ENCODE peak calls at places on chromosomes 4 and X, in four cellular contexts. One of them, this sample, is unnamed.

GRCh38 chr4:139858436-139859225 is 193.0 kb downstream of the MGST2 start:
- DNase-seq in fibroblast of lung: no peak
- DNase-seq in PC-3: no peak
- DNase-seq in IMR-90: no peak
- DNase-seq in this sample: no peak

GRCh38 chr4:148068065-148068911 is 336.4 kb downstream of the ARHGAP10 start:
- DNase-seq in IMR-90: no peak
- DNase-seq in PC-3: no peak
- DNase-seq in fibroblast of lung: no peak
- DNase-seq in this sample: no peak

GRCh38 chrX:152733261-152733975 is at the start of the genes CSAG1 and MAGEA12:
- DNase-seq in fibroblast of lung: no peak
- DNase-seq in PC-3: no peak
- DNase-seq in IMR-90: no peak
- DNase-seq in this sample: no peak

GRCh38 chrX:38052096-38052495 is 45.7 kb downstream of the SYTL5 start:
- DNase-seq in PC-3: peak; percentile 84
- DNase-seq in fibroblast of lung: peak; percentile 90
- DNase-seq in IMR-90: peak; percentile 92
- DNase-seq in this sample: no peak

GRCh38 chr4:134365852-134366251 is 164.3 kb upstream of the PABPC4L start:
- DNase-seq in fibroblast of lung: no peak
- DNase-seq in IMR-90: peak; percentile 10
- DNase-seq in PC-3: peak; percentile 19
- DNase-seq in this sample: no peak

GRCh38 chrX:23745786-23746185 is 2.7 kb upstream of the ACOT9 start:
- DNase-seq in fibroblast of lung: no peak
- DNase-seq in PC-3: no peak
- DNase-seq in IMR-90: no peak
- DNase-seq in this sample: no peak

GRCh38 chrX:65596270-65596669 is 61.7 kb upstream of the LAS1L start:
- DNase-seq in fibroblast of lung: peak; percentile 57
- DNase-seq in IMR-90: peak; percentile 49
- DNase-seq in PC-3: peak; percentile 28
- DNase-seq in this sample: no peak

GRCh38 chr4:84050014-84050413 is 449.1 kb downstream of the NKX6-1 start:
- DNase-seq in IMR-90: no peak
- DNase-seq in fibroblast of lung: no peak
- DNase-seq in PC-3: peak; percentile 5
- DNase-seq in this sample: no peak

GRCh38 chrX:43481601-43482000 is 174.5 kb upstream of the MAOA start:
- DNase-seq in fibroblast of lung: no peak
- DNase-seq in IMR-90: no peak
- DNase-seq in PC-3: no peak
- DNase-seq in this sample: no peak

GRCh38 chr4:122710434-122711308 is 21.8 kb upstream of the BBS12 start:
- DNase-seq in IMR-90: peak; percentile 44
- DNase-seq in fibroblast of lung: peak; percentile 27
- DNase-seq in PC-3: peak; percentile 67
- DNase-seq in this sample: no peak

GRCh38 chrX:147899715-147900114 is 12.0 kb upstream of the FMR1 start:
- DNase-seq in fibroblast of lung: no peak
- DNase-seq in PC-3: no peak
- DNase-seq in IMR-90: no peak
- DNase-seq in this sample: no peak

GRCh38 chrX:128019218-128019617 is 33.0 kb downstream of the ACTRT1 start:
- DNase-seq in PC-3: no peak
- DNase-seq in fibroblast of lung: no peak
- DNase-seq in IMR-90: no peak
- DNase-seq in this sample: no peak

GRCh38 chrX:136210243-136210642 is 41.0 kb downstream of the MAP7D3 start:
- DNase-seq in fibroblast of lung: no peak
- DNase-seq in PC-3: no peak
- DNase-seq in IMR-90: no peak
- DNase-seq in this sample: peak; percentile 72

GRCh38 chr4:171203425-171203824 is 609.8 kb upstream of the GALNTL6 start:
- DNase-seq in PC-3: peak; percentile 47
- DNase-seq in fibroblast of lung: no peak
- DNase-seq in IMR-90: no peak
- DNase-seq in this sample: no peak

GRCh38 chrX:132533409-132533808 is 44.6 kb upstream of the MBNL3 start:
- DNase-seq in PC-3: no peak
- DNase-seq in fibroblast of lung: no peak
- DNase-seq in IMR-90: no peak
- DNase-seq in this sample: no peak

GRCh38 chr4:107044170-107044569 is 8.1 kb upstream of the DKK2 start:
- DNase-seq in IMR-90: no peak
- DNase-seq in fibroblast of lung: no peak
- DNase-seq in PC-3: peak; percentile 28
- DNase-seq in this sample: peak; percentile 54

GRCh38 chrX:1592128-1592862 is 891 bp downstream of the AKAP17A start:
- DNase-seq in PC-3: peak; percentile 19
- DNase-seq in fibroblast of lung: peak; percentile 12
- DNase-seq in IMR-90: peak; percentile 5
- DNase-seq in this sample: peak; percentile 67

GRCh38 chrX:43971966-43972961 is 926 bp downstream of the NDP start:
- DNase-seq in fibroblast of lung: peak; percentile 44
- DNase-seq in IMR-90: peak; percentile 39
- DNase-seq in PC-3: peak; percentile 59
- DNase-seq in this sample: no peak

GRCh38 chr4:106201373-106201772 is 114.6 kb downstream of the TBCK start:
- DNase-seq in IMR-90: peak; percentile 12
- DNase-seq in PC-3: peak; percentile 33
- DNase-seq in fibroblast of lung: peak; percentile 53
- DNase-seq in this sample: peak; percentile 67

GRCh38 chr4:54082168-54082567 is 17.8 kb upstream of the CHIC2 start:
- DNase-seq in fibroblast of lung: peak; percentile 99
- DNase-seq in PC-3: peak; percentile 100
- DNase-seq in IMR-90: peak; percentile 100
- DNase-seq in this sample: no peak

GRCh38 chr4:105399535-105400161 is 74.2 kb downstream of the PPA2 start:
- DNase-seq in PC-3: peak; percentile 78
- DNase-seq in fibroblast of lung: peak; percentile 91
- DNase-seq in IMR-90: peak; percentile 91
- DNase-seq in this sample: no peak

GRCh38 chr4:154254999-154255398 is 236.6 kb downstream of the DCHS2 start:
- DNase-seq in fibroblast of lung: no peak
- DNase-seq in IMR-90: no peak
- DNase-seq in PC-3: no peak
- DNase-seq in this sample: peak; percentile 51

GRCh38 chr4:169723207-169723606 is 34.5 kb downstream of the HPF1 start:
- DNase-seq in fibroblast of lung: peak; percentile 40
- DNase-seq in PC-3: peak; percentile 31
- DNase-seq in IMR-90: no peak
- DNase-seq in this sample: peak; percentile 72

GRCh38 chrX:23389196-23389792 is 54.6 kb downstream of the PTCHD1 start:
- DNase-seq in IMR-90: no peak
- DNase-seq in fibroblast of lung: no peak
- DNase-seq in PC-3: no peak
- DNase-seq in this sample: no peak

GRCh38 chr4:76208005-76208765 is 5.4 kb downstream of the SCARB2 start:
- DNase-seq in PC-3: peak; percentile 72
- DNase-seq in fibroblast of lung: peak; percentile 94
- DNase-seq in IMR-90: peak; percentile 94
- DNase-seq in this sample: no peak

GRCh38 chr4:19776021-19776459 is 475.7 kb upstream of the SLIT2 start:
- DNase-seq in fibroblast of lung: peak; percentile 53
- DNase-seq in PC-3: peak; percentile 96
- DNase-seq in IMR-90: peak; percentile 81
- DNase-seq in this sample: no peak

GRCh38 chr4:80382090-80382832 is 46.7 kb downstream of the CFAP299 start:
- DNase-seq in PC-3: no peak
- DNase-seq in IMR-90: no peak
- DNase-seq in fibroblast of lung: no peak
- DNase-seq in this sample: no peak

GRCh38 chrX:148784859-148785655 is 284.6 kb downstream of the AFF2 start:
- DNase-seq in fibroblast of lung: no peak
- DNase-seq in IMR-90: no peak
- DNase-seq in PC-3: no peak
- DNase-seq in this sample: peak; percentile 71

GRCh38 chr4:54661686-54662085 is 3.9 kb downstream of the KIT start:
- DNase-seq in fibroblast of lung: peak; percentile 50
- DNase-seq in PC-3: peak; percentile 79
- DNase-seq in IMR-90: peak; percentile 92
- DNase-seq in this sample: no peak

GRCh38 chr4:110172972-110173371 is 25.4 kb downstream of the ELOVL6 start:
- DNase-seq in IMR-90: no peak
- DNase-seq in PC-3: peak; percentile 45
- DNase-seq in fibroblast of lung: no peak
- DNase-seq in this sample: no peak

GRCh38 chr4:42104521-42104920 is 47.9 kb downstream of the BEND4 start:
- DNase-seq in fibroblast of lung: peak; percentile 51
- DNase-seq in PC-3: peak; percentile 27
- DNase-seq in IMR-90: peak; percentile 70
- DNase-seq in this sample: no peak

GRCh38 chr4:112973897-112974296 is 75.6 kb upstream of the ANK2 start:
- DNase-seq in fibroblast of lung: no peak
- DNase-seq in IMR-90: no peak
- DNase-seq in PC-3: no peak
- DNase-seq in this sample: no peak

GRCh38 chr4:21195682-21196081 is 495.4 kb downstream of the PACRGL start:
- DNase-seq in PC-3: no peak
- DNase-seq in fibroblast of lung: no peak
- DNase-seq in IMR-90: no peak
- DNase-seq in this sample: no peak

GRCh38 chrX:68048774-68049173 is 384.5 kb downstream of the OPHN1 start:
- DNase-seq in IMR-90: no peak
- DNase-seq in PC-3: no peak
- DNase-seq in fibroblast of lung: no peak
- DNase-seq in this sample: no peak

DNA sequence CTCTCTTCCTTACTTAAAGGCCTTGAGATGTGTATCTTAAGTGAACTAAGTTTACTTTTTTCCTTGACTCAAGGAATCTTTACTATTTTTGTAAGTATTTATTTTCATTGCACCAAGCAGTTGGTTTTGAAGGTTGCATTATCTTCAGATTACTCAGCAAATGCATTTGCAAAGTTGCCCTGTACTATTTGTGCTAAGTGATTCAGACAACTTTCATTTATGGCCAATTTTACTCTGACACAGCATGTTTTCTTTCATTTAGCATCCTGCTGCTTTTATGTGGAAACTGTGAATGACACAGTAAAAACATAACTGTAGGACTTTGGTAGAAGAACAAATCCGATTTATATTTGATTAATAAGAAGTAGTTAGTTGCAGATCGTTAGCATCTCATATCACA is 191.0 kb downstream of the CCSER1 start:
- DNase-seq in fibroblast of lung: peak; percentile 93
- DNase-seq in PC-3: peak; percentile 74
- DNase-seq in IMR-90: peak; percentile 90
- DNase-seq in this sample: no peak
- H3K27ac ChIP-seq in fibroblast of lung: peak overlapping the region; percentile 89
- H3K27ac ChIP-seq in PC-3: peak overlapping the region; percentile 97
- H3K27ac ChIP-seq in IMR-90: peak overlapping the region; percentile 77
- H3K27ac ChIP-seq in this sample: no peak overlapping the region

DNA sequence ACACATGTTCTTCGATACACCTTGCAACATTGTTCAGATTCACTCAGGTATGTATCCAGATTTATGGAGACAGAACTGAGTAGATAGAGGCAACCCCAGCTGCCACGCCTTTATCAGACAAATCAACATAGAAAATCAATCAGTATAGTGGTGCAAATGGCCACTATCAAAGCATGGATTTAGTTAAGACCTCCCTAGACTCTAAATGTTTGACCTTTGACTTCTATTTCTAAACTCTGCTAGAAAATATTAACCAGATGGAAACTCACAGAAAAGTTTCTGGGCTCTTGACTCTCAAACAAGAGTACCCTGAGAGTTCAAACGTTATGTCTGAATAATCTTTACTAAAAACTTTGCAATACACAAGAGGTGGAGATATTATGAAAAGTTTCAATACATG is 411.5 kb downstream of the IQCM start:
- DNase-seq in PC-3: no peak
- DNase-seq in IMR-90: no peak
- DNase-seq in fibroblast of lung: no peak
- DNase-seq in this sample: no peak
- H4K20me1 ChIP-seq in PC-3: no peaks in the 10 kb centered on the region
- H4K20me1 ChIP-seq in IMR-90: no peaks in the 10 kb centered on the region
- H4K20me1 ChIP-seq in fibroblast of lung: no peaks in the 10 kb centered on the region
- H4K20me1 ChIP-seq in this sample: no peaks in the 10 kb centered on the region

DNA sequence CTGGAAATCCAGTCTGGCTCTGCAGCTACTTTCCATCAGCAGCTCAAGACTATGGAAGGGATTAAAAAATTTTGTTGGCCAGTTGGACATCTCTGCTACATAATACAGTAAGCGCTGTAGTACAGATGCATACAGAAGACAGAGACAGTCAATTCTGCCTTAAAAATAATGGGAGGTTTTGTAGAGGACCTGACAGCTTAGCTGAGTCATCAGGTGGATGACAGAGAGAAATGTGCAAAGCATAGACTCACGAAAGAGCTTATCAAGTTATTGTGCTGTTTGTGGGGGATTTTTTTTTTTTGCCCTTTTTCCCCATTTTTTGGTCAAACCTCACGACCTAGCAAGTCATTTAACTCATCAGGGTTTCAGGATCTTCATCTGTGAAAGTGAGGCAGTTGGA is 149.0 kb upstream of the SCML1 start:
- DNase-seq in IMR-90: no peak
- DNase-seq in PC-3: peak; percentile 30
- DNase-seq in fibroblast of lung: no peak
- DNase-seq in this sample: no peak
- H3K27ac ChIP-seq in IMR-90: no peak overlapping the region
- H3K27ac ChIP-seq in PC-3: no peak overlapping the region
- H3K27ac ChIP-seq in fibroblast of lung: no peak overlapping the region
- H3K27ac ChIP-seq in this sample: no peak overlapping the region

GRCh38 chr4:118799235-118799932 is 36.5 kb downstream of the SEC24D start:
- DNase-seq in PC-3: no peak
- DNase-seq in fibroblast of lung: no peak
- DNase-seq in IMR-90: no peak
- DNase-seq in this sample: no peak
- H4K20me1 ChIP-seq in PC-3: no peaks in the 10 kb centered on the region
- H4K20me1 ChIP-seq in fibroblast of lung: peaks cover 2% of the 10 kb centered on the region
- H4K20me1 ChIP-seq in IMR-90: peaks cover 50% of the 10 kb centered on the region
- H4K20me1 ChIP-seq in this sample: no peaks in the 10 kb centered on the region

DNA sequence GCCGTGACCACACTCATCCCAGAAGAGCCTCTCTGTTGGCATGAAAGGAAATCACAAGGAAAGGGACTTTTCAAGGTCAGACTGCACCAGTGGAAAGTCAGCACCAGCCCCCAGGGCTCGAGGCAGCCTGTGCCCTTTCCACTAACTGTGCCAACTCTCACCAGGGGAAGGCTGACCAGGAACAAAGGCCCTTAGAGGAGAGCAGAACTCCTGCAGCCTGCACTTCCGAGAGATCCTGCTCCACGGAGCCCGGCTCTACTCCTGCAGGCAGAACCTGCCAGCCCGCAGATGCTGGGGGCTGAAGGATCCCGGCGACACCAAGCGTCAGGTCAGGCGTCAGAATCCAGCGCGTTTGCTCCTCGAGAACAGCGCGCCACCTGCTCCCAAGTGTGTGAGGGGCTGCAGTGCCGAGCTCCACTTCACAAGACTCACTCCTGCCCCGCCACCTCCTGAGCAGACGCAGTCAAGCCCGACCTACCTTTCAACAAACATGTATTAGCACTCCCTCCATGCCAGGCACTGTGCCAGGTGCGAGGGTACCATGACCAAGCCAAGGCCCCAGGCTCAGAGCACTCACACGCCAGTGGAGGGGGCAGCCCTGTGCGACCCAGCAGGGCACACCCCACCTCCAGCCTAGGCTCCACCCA is 13.6 kb upstream of the HELT start:
- DNase-seq in PC-3: no peak
- DNase-seq in fibroblast of lung: no peak
- DNase-seq in IMR-90: no peak
- DNase-seq in this sample: no peak
- H3K27ac ChIP-seq in PC-3: no peak overlapping the region
- H3K27ac ChIP-seq in fibroblast of lung: no peak overlapping the region
- H3K27ac ChIP-seq in IMR-90: no peak overlapping the region
- H3K27ac ChIP-seq in this sample: no peak overlapping the region

This sample was measured in Karpas-422.